ENCODE peak calls at places on chromosomes 1 and 21, in nine cellular contexts. D, H, E, I, R, Z, O, W and K are unnamed samples.

GRCh38 chr1:228318823-228319241 is 87.8 kb downstream of the TRIM11 start:
- DNase-seq in R (no peak), W (no peak), E (peak), I (peak), O (no peak), D (no peak), H (no peak), Z (no peak), K (no peak)

GRCh38 chr1:162639718-162640117 is 7.5 kb downstream of the DDR2 start:
- DNase-seq in W (no peak), Z (no peak), R (no peak), E (no peak), D (no peak), O (no peak), H (no peak), I (no peak), K (no peak)

GRCh38 chr1:54309631-54310366 is 96.4 kb downstream of the SSBP3 start:
- DNase-seq in I (no peak), D (no peak), O (no peak), W (no peak), Z (no peak), E (no peak), H (no peak), R (no peak), K (no peak)

GRCh38 chr1:41492341-41492848 is 7.9 kb upstream of the EDN2 start:
- DNase-seq in H (no peak), O (no peak), I (no peak), R (peak), W (no peak), E (no peak), Z (peak), D (no peak), K (no peak)

GRCh38 chr1:182113879-182114626 is 52.5 kb upstream of the ZNF648 start:
- DNase-seq in E (no peak), I (no peak), D (no peak), O (no peak), H (no peak), W (no peak), R (no peak), Z (no peak), K (no peak)

GRCh38 chr1:94298861-94299260 is 61.5 kb upstream of the ARHGAP29 start:
- DNase-seq in D (no peak), W (peak), O (no peak), H (no peak), Z (peak), I (no peak), R (no peak), E (no peak), K (no peak)

GRCh38 chr21:45541221-45542039 is 810 bp downstream of the SLC19A1 start:
- DNase-seq in H (peak), I (peak), E (peak), R (no peak), O (peak), Z (peak), D (peak), W (peak), K (no peak)

GRCh38 chr1:172742599-172743500 is 83.9 kb downstream of the FASLG start:
- DNase-seq in O (peak), Z (peak), I (no peak), R (peak), E (no peak), W (peak), D (no peak), H (no peak), K (no peak)

GRCh38 chr1:225580180-225581099 is 72.5 kb downstream of the ENAH start:
- DNase-seq in W (no peak), D (no peak), Z (no peak), O (no peak), H (no peak), R (no peak), I (no peak), E (no peak), K (no peak)

GRCh38 chr1:210310562-210310961 is 18.1 kb upstream of the HHAT start:
- DNase-seq in H (no peak), D (no peak), I (no peak), O (no peak), E (no peak), W (no peak), Z (no peak), R (no peak), K (no peak)

GRCh38 chr1:156126701-156127534 is 12.4 kb downstream of the LMNA start:
- DNase-seq in O (peak), I (peak), W (peak), D (no peak), H (peak), Z (peak), R (peak), E (peak), K (no peak)

GRCh38 chr1:156129687-156130577 is 15.4 kb downstream of the LMNA start:
- DNase-seq in W (peak), D (peak), I (peak), H (peak), R (peak), E (peak), Z (peak), O (peak), K (no peak)

GRCh38 chr1:156128749-156129682 is 14.5 kb downstream of the LMNA start:
- DNase-seq in H (no peak), Z (peak), I (no peak), E (peak), R (peak), W (peak), D (no peak), O (no peak), K (no peak)

GRCh38 chr1:156134716-156135435 is 18.5 kb upstream of the SEMA4A start:
- DNase-seq in E (no peak), D (no peak), Z (no peak), I (no peak), R (no peak), O (no peak), H (no peak), W (no peak), K (no peak)

GRCh38 chr1:156130578-156130942 is 16.0 kb downstream of the LMNA start:
- DNase-seq in D (no peak), Z (no peak), E (no peak), H (no peak), I (no peak), R (no peak), W (no peak), O (no peak), K (no peak)
- H3K27ac ChIP-seq in D (peak), Z (peak), E (peak), H (no peak), I (peak), R (peak), W (peak), O (peak), K (peak)

DNA sequence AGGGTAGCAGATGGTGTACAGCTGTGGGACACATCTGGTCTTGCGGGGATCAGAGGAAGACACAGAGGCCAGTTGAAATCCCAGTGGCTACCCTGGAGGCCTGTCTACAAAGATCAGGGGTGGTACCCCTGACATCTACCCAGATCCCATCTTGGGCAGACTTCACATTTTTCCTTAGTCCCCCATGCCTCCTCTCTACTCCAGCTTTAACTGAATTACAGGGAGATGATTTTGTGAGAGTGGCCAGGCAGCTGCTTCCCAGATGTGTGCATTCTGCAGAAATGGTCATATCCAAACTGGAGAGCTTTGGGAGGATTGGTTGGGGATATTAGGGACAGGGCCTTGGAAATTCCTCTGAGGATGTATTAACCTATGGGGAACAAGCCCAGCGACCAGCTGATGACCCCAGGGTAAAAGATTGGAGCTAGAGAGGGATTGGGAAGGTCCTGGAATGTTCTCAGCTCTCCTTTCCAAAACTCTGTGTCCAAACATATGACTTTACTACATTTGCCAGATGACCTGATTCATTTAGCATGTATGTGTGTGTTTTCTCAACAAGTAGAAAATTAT is 9.6 kb upstream of the CD34 start:
- DNase-seq in R (no peak), D (no peak), H (no peak), I (no peak), O (no peak), Z (no peak), E (no peak), W (no peak), K (no peak)
- H3K27ac ChIP-seq in R (no peak), D (no peak), H (no peak), I (peak), O (no peak), Z (no peak), E (no peak), W (no peak), K (no peak)

DNA sequence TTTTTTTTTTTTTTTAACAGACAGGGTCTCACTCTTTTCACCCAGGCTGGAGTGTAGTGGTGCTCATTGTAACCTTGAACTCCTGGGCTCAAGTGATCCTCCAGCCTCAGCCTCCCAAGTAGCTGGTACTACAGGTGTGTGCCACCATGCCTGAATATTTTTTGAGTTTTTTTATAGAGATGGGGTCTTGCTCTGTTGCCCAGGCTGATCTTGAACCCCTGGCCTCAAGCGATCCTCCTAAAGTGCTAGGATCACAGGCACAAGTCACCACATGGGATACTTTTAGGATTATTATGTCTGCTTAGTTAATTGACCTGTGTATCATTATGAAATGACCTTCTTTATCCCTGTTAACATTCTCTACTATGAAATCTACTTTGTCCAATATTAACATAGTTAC is 38.0 kb downstream of the RASSF5 start:
- DNase-seq in R (no peak), Z (no peak), H (no peak), O (no peak), D (no peak), W (no peak), E (no peak), I (no peak), K (no peak)
- H3K27ac ChIP-seq in R (no peak), Z (no peak), H (no peak), O (no peak), D (no peak), W (no peak), E (no peak), I (no peak), K (no peak)

GRCh38 chr1:165857046-165857801 is 29.8 kb downstream of the UCK2 start:
- DNase-seq in H (no peak), O (no peak), I (no peak), D (no peak), R (no peak), Z (no peak), W (no peak), E (no peak), K (no peak)

GRCh38 chr1:165854101-165854845 is 26.9 kb downstream of the UCK2 start:
- DNase-seq in Z (peak), I (no peak), E (no peak), O (no peak), H (no peak), D (no peak), W (peak), R (peak), K (peak)

GRCh38 chr1:165855010-165855838 is 27.8 kb downstream of the UCK2 start:
- DNase-seq in Z (no peak), D (no peak), I (no peak), R (no peak), E (no peak), H (no peak), O (no peak), W (no peak), K (no peak)

GRCh38 chr1:165858364-165858823 is 31.0 kb downstream of the UCK2 start:
- DNase-seq in R (no peak), I (no peak), O (no peak), Z (no peak), W (no peak), H (no peak), E (no peak), D (no peak), K (no peak)

GRCh38 chr1:165856606-165857005 is 29.2 kb downstream of the UCK2 start:
- DNase-seq in O (no peak), Z (no peak), W (no peak), I (no peak), R (no peak), H (no peak), E (no peak), D (no peak), K (no peak)
- H3K27ac ChIP-seq in O (no peak), Z (no peak), W (peak), I (no peak), R (no peak), H (no peak), E (no peak), D (no peak), K (peak)

DNA sequence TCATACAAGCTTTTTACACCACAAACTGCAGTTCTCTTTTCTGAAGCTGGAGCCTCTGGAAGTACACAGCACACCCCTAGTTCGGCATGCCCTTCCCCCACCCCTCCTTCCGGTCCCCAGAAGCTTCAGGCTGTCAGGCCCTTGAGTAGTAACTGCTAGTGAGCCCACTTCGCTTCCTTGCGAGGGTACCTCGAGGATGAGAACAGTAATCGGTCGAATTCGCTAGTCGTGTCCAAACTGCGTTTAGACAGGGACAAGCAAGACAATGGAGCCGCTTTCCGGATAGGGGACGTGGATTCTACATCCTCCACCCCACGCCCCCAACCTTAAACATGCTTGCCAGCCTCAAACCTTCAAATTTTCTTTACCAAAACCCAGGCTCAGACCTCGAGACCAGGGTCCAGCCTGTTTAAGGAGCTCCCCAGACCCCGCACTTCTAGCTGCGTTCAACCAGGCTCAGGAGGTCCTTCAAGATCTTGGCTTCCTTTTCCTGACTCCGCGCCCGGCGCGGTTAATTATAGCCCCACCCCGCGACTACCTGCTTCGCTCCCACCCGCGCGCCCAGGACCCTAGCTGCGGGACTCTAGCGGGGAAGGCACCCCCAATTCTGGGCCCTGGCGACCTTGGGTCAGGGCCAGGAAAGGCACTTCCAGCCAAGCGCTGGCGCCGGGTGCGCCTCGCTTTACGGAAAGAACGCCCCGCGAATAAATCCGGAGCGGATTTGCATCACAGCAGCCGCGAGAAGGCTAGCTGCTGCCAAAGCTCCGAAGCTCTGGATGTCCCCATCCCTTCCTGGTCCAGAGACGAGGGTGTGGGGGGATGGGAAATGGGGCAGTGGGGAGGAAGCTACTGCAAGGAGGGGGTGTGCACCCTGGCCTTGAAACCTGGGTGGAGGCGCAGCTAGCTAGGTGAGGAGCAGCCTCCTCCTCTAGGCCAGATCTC is 8.1 kb upstream of the TSPAN1 start:
- DNase-seq in D (peak), O (no peak), R (no peak), Z (peak), I (peak), H (no peak), W (no peak), E (peak), K (no peak)
- H3K27ac ChIP-seq in D (peak), O (no peak), R (no peak), Z (no peak), I (peak), H (peak), W (no peak), E (peak), K (no peak)

GRCh38 chr1:151455231-151455630 is 4.1 kb downstream of the POGZ start:
- DNase-seq in D (no peak), I (no peak), R (no peak), E (no peak), W (no peak), O (no peak), H (no peak), Z (no peak), K (no peak)

GRCh38 chr1:151459331-151460046 is at the start of gene POGZ:
- DNase-seq in R (peak), O (peak), D (peak), H (peak), I (peak), Z (peak), E (peak), W (peak), K (peak)

GRCh38 chr1:151458936-151459330 is 361 bp downstream of the POGZ start:
- DNase-seq in Z (peak), D (peak), O (peak), W (peak), I (peak), H (peak), R (peak), E (peak), K (no peak)

GRCh38 chr1:151457911-151458882 is 1.1 kb downstream of the POGZ start:
- DNase-seq in Z (peak), W (peak), D (peak), H (peak), O (peak), I (peak), E (peak), R (peak), K (no peak)

GRCh38 chr1:151455966-151456365 is 3.3 kb downstream of the POGZ start:
- DNase-seq in D (no peak), R (no peak), Z (no peak), I (no peak), W (no peak), E (no peak), H (no peak), O (no peak), K (no peak)
- H3K27ac ChIP-seq in D (no peak), R (no peak), Z (no peak), I (no peak), W (no peak), E (peak), H (no peak), O (no peak), K (no peak)

GRCh38 chr1:58575831-58576726 is 973 bp downstream of the TACSTD2 start:
- DNase-seq in R (no peak), E (no peak), Z (peak), W (no peak), I (peak), O (no peak), D (peak), H (no peak), K (no peak)

GRCh38 chr1:58573705-58574591 is 3.1 kb downstream of the TACSTD2 start:
- DNase-seq in O (no peak), R (no peak), I (no peak), D (peak), W (no peak), H (no peak), Z (peak), E (no peak), K (peak)

GRCh38 chr1:58577676-58578073 is 623 bp upstream of the TACSTD2 start:
- DNase-seq in H (no peak), O (no peak), W (no peak), Z (peak), E (no peak), D (no peak), I (no peak), R (no peak), K (no peak)

GRCh38 chr1:58574816-58575215 is 2.2 kb downstream of the TACSTD2 start:
- DNase-seq in D (no peak), R (no peak), Z (peak), E (no peak), I (no peak), W (no peak), H (no peak), O (no peak), K (no peak)

GRCh38 chr1:58576727-58577675 is at the start of gene TACSTD2:
- DNase-seq in W (peak), I (peak), D (peak), Z (peak), E (peak), R (no peak), H (no peak), O (no peak), K (peak)
- H3K27ac ChIP-seq in W (no peak), I (peak), D (peak), Z (peak), E (peak), R (no peak), H (no peak), O (peak), K (peak)

GRCh38 chr1:65813956-65814355 is 21.3 kb downstream of the PDE4B start:
- DNase-seq in E (no peak), I (no peak), Z (no peak), D (no peak), O (no peak), R (no peak), W (no peak), H (no peak), K (no peak)
- H3K27ac ChIP-seq in E (no peak), I (no peak), Z (no peak), D (no peak), O (no peak), R (no peak), W (no peak), H (no peak), K (no peak)